ENCODE peak calls at places on chromosomes 13 and 19, in eight cellular contexts. Z, Q, B, V, G, T, D and K are unnamed samples.

GRCh38 chr19:48543121-48543710 is 8.8 kb upstream of the SULT2B1 start:
- DNase-seq in B (no peak), Z (no peak), V (peak; percentile 82), G (no peak), D (no peak), Q (peak; percentile 54), T (peak; percentile 84), K (no peak)

GRCh38 chr13:31997641-31998040 is 33.9 kb upstream of the FRY start:
- DNase-seq in Z (no peak), T (no peak), B (no peak), Q (no peak), D (no peak), G (no peak), V (no peak), K (no peak)

GRCh38 chr19:12159773-12160414 is 3.0 kb upstream of the ZNF136 start:
- DNase-seq in B (no peak), Z (no peak), V (no peak), D (no peak), Q (no peak), G (no peak), T (no peak), K (no peak)

GRCh38 chr19:13526552-13526951 is 20.3 kb upstream of the CACNA1A start:
- DNase-seq in G (no peak), B (no peak), V (peak; percentile 49), D (no peak), T (peak; percentile 14), Z (no peak), Q (peak; percentile 31), K (no peak)

GRCh38 chr19:7665076-7665475 is 3.8 kb upstream of the RETN start:
- DNase-seq in T (no peak), G (no peak), D (no peak), Q (no peak), V (peak; percentile 26), Z (no peak), B (peak; percentile 46), K (no peak)

GRCh38 chr19:9431475-9431874 is 3.9 kb downstream of the ZNF266 start:
- DNase-seq in G (peak; percentile 19), Q (no peak), T (peak; percentile 68), B (no peak), D (peak; percentile 13), Z (no peak), V (peak; percentile 46), K (no peak)

GRCh38 chr19:44891016-44891882 is at the start of gene TOMM40:
- DNase-seq in B (no peak), Z (peak; percentile 100), T (peak; percentile 100), G (no peak), Q (peak; percentile 100), V (peak; percentile 100), D (peak; percentile 100), K (no peak)

GRCh38 chr13:49584771-49585182 is 581 bp downstream of the RCBTB1 start:
- DNase-seq in B (no peak), V (peak; percentile 28), Z (peak; percentile 26), T (no peak), Q (peak; percentile 56), G (no peak), D (no peak), K (peak; percentile 29)